ENCODE peak calls at places on chromosomes 3 and 15, in four cellular contexts. X, I, D and P are unnamed samples.

GRCh38 chr3:101685870-101686307 is 629 bp downstream of the RPL24 start:
- DNase-seq in I (no peak), X (no peak), D (no peak), P (no peak)

GRCh38 chr3:115961390-115961789 is 338.1 kb downstream of the GAP43 start:
- DNase-seq in D (no peak), I (no peak), X (no peak), P (no peak)

GRCh38 chr3:71064288-71064975 is 519.1 kb downstream of the FOXP1 start:
- DNase-seq in D (peak), X (peak), I (peak), P (peak)

GRCh38 chr15:26866298-26867198 is at the start of gene GABRA5:
- DNase-seq in D (no peak), I (no peak), X (peak), P (no peak)

GRCh38 chr3:108001457-108001856 is 89.4 kb downstream of the CD47 start:
- DNase-seq in X (peak), I (no peak), D (no peak), P (no peak)

GRCh38 chr3:23540600-23540999 is 265.2 kb upstream of the UBE2E1 start:
- DNase-seq in D (no peak), I (no peak), X (no peak), P (no peak)

GRCh38 chr3:22886394-22886793 is 316.7 kb upstream of the UBE2E2 start:
- DNase-seq in I (no peak), D (no peak), X (no peak), P (no peak)

GRCh38 chr3:51934139-51934850 is 7.4 kb downstream of the RRP9 start:
- DNase-seq in I (no peak), D (no peak), X (no peak), P (no peak)

GRCh38 chr15:46091860-46092450 is 457.1 kb downstream of the SQOR start:
- DNase-seq in D (no peak), X (peak), I (peak), P (no peak)

GRCh38 chr3:194381460-194381875 is 11.9 kb upstream of the LRRC15 start:
- DNase-seq in D (no peak), X (peak), I (no peak), P (no peak)

GRCh38 chr3:43036621-43037331 is 57.7 kb downstream of the GASK1A start:
- DNase-seq in X (no peak), I (no peak), D (no peak), P (no peak)

GRCh38 chr3:17481116-17481515 is 261.3 kb downstream of the TBC1D5 start:
- DNase-seq in I (no peak), D (no peak), X (no peak), P (no peak)

GRCh38 chr15:91117375-91117774 is 17.3 kb downstream of the SV2B start:
- DNase-seq in I (no peak), X (no peak), D (no peak), P (no peak)

GRCh38 chr3:100269410-100270217 is 8.8 kb downstream of the TBC1D23 start:
- DNase-seq in I (no peak), X (peak), D (peak), P (no peak)

GRCh38 chr15:83106994-83107840 is at the start of gene TM6SF1:
- DNase-seq in X (peak), D (peak), I (peak), P (no peak)

GRCh38 chr15:41603941-41604660 is 45.1 kb downstream of the TYRO3 start:
- DNase-seq in I (peak), D (peak), X (peak), P (peak)

GRCh38 chr3:23421811-23422510 is 218.8 kb downstream of the UBE2E2 start:
- DNase-seq in I (no peak), D (no peak), X (no peak), P (no peak)

GRCh38 chr3:143265501-143266070 is 146.0 kb downstream of the CHST2 start:
- DNase-seq in I (no peak), X (no peak), D (no peak), P (no peak)

GRCh38 chr3:119582178-119582577 is 2.9 kb downstream of the ADPRH start:
- DNase-seq in X (peak), I (no peak), D (no peak), P (peak)

GRCh38 chr3:64647825-64648224 is 40.0 kb downstream of the ADAMTS9 start:
- DNase-seq in D (no peak), X (no peak), I (no peak), P (no peak)

GRCh38 chr3:71926242-71926560 is 141.3 kb upstream of the PROK2 start:
- DNase-seq in X (peak), I (peak), D (no peak), P (no peak)

GRCh38 chr3:52021869-52022268 is 26.2 kb upstream of the RPL29 start:
- DNase-seq in D (no peak), X (no peak), I (no peak), P (no peak)

GRCh38 chr3:162014284-162014683 is 517.7 kb downstream of the OTOL1 start:
- DNase-seq in D (no peak), X (no peak), I (no peak), P (no peak)